ENCODE peak calls at places on chromosomes 5 and 9, in nine cellular contexts. F, D, P, U, L, R, H, B and M are unnamed samples.

GRCh38 chr9:98481676-98482075 is 226.2 kb upstream of the TBC1D2 start:
- DNase-seq in F (no peak), D (no peak), P (no peak), U (no peak), L (no peak), R (no peak), H (no peak), B (no peak), M (no peak)

GRCh38 chr5:101977729-101978345 is 318.2 kb downstream of the SLCO4C1 start:
- DNase-seq in F (no peak), D (no peak), P (no peak), U (peak), L (no peak), R (no peak), H (peak), B (no peak), M (no peak)

GRCh38 chr5:77204967-77205366 is 5.5 kb upstream of the PDE8B start:
- DNase-seq in F (no peak), D (no peak), P (no peak), U (no peak), L (no peak), R (no peak), H (no peak), B (no peak), M (no peak)

GRCh38 chr5:80318212-80318611 is 1.6 kb upstream of the SPZ1 start:
- DNase-seq in F (no peak), D (no peak), P (no peak), U (peak), L (peak), R (no peak), H (peak), B (no peak), M (no peak)

GRCh38 chr9:84862786-84863185 is 193.3 kb downstream of the NTRK2 start:
- DNase-seq in F (no peak), D (no peak), P (no peak), U (no peak), L (peak), R (no peak), H (no peak), B (no peak), M (no peak)

GRCh38 chr5:122102825-122103224 is 24.8 kb upstream of the LOX start:
- DNase-seq in F (no peak), D (no peak), P (no peak), U (no peak), L (no peak), R (no peak), H (no peak), B (no peak), M (no peak)

GRCh38 chr9:70111042-70111602 is 67.5 kb downstream of the MAMDC2 start:
- DNase-seq in F (peak), D (peak), P (peak), U (peak), L (peak), R (peak), H (peak), B (peak), M (peak)

GRCh38 chr9:22097712-22098111 is 88.6 kb upstream of the CDKN2B start:
- DNase-seq in F (no peak), D (no peak), P (no peak), U (no peak), L (no peak), R (no peak), H (no peak), B (no peak), M (no peak)

GRCh38 chr9:133129001-133129799 is 8.2 kb upstream of the RALGDS start:
- DNase-seq in F (no peak), D (peak), P (no peak), U (peak), L (peak), R (no peak), H (peak), B (no peak), M (no peak)

GRCh38 chr9:70563437-70564204 is 149.2 kb upstream of the KLF9 start:
- DNase-seq in F (no peak), D (no peak), P (peak), U (no peak), L (no peak), R (no peak), H (peak), B (peak), M (peak)

GRCh38 chr9:124262596-124263045 is 4.9 kb downstream of the NEK6 start:
- DNase-seq in F (no peak), D (no peak), P (no peak), U (no peak), L (no peak), R (no peak), H (no peak), B (no peak), M (no peak)

GRCh38 chr9:86732514-86732913 is 214.8 kb downstream of the GAS1 start:
- DNase-seq in F (no peak), D (no peak), P (no peak), U (no peak), L (peak), R (no peak), H (no peak), B (no peak), M (no peak)

GRCh38 chr9:127455299-127455992 is 4.1 kb downstream of the LRSAM1 start:
- DNase-seq in F (no peak), D (no peak), P (no peak), U (no peak), L (peak), R (no peak), H (no peak), B (peak), M (no peak)

GRCh38 chr9:91131433-91131839 is 230.3 kb downstream of the AUH start:
- DNase-seq in F (no peak), D (no peak), P (peak), U (no peak), L (no peak), R (no peak), H (no peak), B (peak), M (peak)

GRCh38 chr5:14006823-14007510 is 62.5 kb upstream of the DNAH5 start:
- DNase-seq in F (no peak), D (no peak), P (no peak), U (no peak), L (peak), R (no peak), H (no peak), B (no peak), M (no peak)

GRCh38 chr5:31196309-31196708 is 2.8 kb downstream of the CDH6 start:
- DNase-seq in F (no peak), D (no peak), P (no peak), U (no peak), L (no peak), R (no peak), H (no peak), B (no peak), M (no peak)

GRCh38 chr9:111928342-111928720 is 31.7 kb downstream of the UGCG start:
- DNase-seq in F (no peak), D (no peak), P (no peak), U (no peak), L (no peak), R (no peak), H (no peak), B (no peak), M (no peak)

GRCh38 chr5:55141945-55142690 is 17.9 kb upstream of the GPX8 start:
- DNase-seq in F (no peak), D (no peak), P (no peak), U (no peak), L (no peak), R (no peak), H (no peak), B (no peak), M (no peak)

GRCh38 chr5:151647320-151647861 is 39.3 kb downstream of the SPARC start:
- DNase-seq in F (no peak), D (no peak), P (no peak), U (no peak), L (no peak), R (no peak), H (no peak), B (no peak), M (no peak)

GRCh38 chr9:33924978-33925797 is 108.2 kb downstream of the UBE2R2 start:
- DNase-seq in F (no peak), D (no peak), P (peak), U (peak), L (peak), R (peak), H (peak), B (peak), M (no peak)

GRCh38 chr5:96868603-96869371 is 7.5 kb upstream of the ERAP2 start:
- DNase-seq in F (no peak), D (no peak), P (peak), U (peak), L (no peak), R (peak), H (peak), B (peak), M (no peak)

GRCh38 chr5:55149396-55149795 is 10.6 kb upstream of the GPX8 start:
- DNase-seq in F (no peak), D (no peak), P (no peak), U (no peak), L (no peak), R (no peak), H (no peak), B (no peak), M (no peak)

GRCh38 chr5:60636001-60636400 is 64.0 kb downstream of the DEPDC1B start:
- DNase-seq in F (no peak), D (no peak), P (no peak), U (no peak), L (no peak), R (no peak), H (no peak), B (no peak), M (no peak)

GRCh38 chr9:116369706-116370105 is 216.1 kb downstream of the PAPPA start:
- DNase-seq in F (no peak), D (no peak), P (no peak), U (peak), L (no peak), R (no peak), H (no peak), B (no peak), M (no peak)

GRCh38 chr9:114146735-114147134 is 8.6 kb upstream of the COL27A1 start:
- DNase-seq in F (no peak), D (no peak), P (no peak), U (no peak), L (no peak), R (no peak), H (no peak), B (no peak), M (no peak)

GRCh38 chr9:113808391-113809191 is 67.5 kb upstream of the ZNF618 start:
- DNase-seq in F (no peak), D (no peak), P (no peak), U (no peak), L (peak), R (no peak), H (no peak), B (no peak), M (no peak)